ENCODE peak calls at places on chromosomes 5 and 9, in six cellular contexts. One of them, this sample, is unnamed.

GRCh38 chr5:179827684-179828083 is 7.0 kb downstream of the SQSTM1 start:
- DNase-seq in T-helper 17 cell: no peak
- DNase-seq in cardiac fibroblast: peak; percentile 63
- DNase-seq in AG04450: no peak
- DNase-seq in head of caudate nucleus: no peak
- DNase-seq in GM04504: no peak
- DNase-seq in this sample: no peak

GRCh38 chr9:105515811-105516413 is 42.0 kb upstream of the FKTN start:
- DNase-seq in T-helper 17 cell: no peak
- DNase-seq in cardiac fibroblast: no peak
- DNase-seq in AG04450: no peak
- DNase-seq in head of caudate nucleus: no peak
- DNase-seq in GM04504: no peak
- DNase-seq in this sample: no peak

GRCh38 chr9:6133346-6134063 is 82.1 kb upstream of the IL33 start:
- DNase-seq in T-helper 17 cell: no peak
- DNase-seq in cardiac fibroblast: peak; percentile 51
- DNase-seq in AG04450: no peak
- DNase-seq in head of caudate nucleus: no peak
- DNase-seq in GM04504: no peak
- DNase-seq in this sample: no peak

GRCh38 chr5:159316519-159317383 is 13.5 kb downstream of the IL12B start:
- DNase-seq in T-helper 17 cell: no peak
- DNase-seq in cardiac fibroblast: peak; percentile 80
- DNase-seq in AG04450: peak; percentile 32
- DNase-seq in head of caudate nucleus: peak; percentile 45
- DNase-seq in GM04504: no peak
- DNase-seq in this sample: peak; percentile 54

GRCh38 chr9:127132375-127132774 is 9.9 kb upstream of the ANGPTL2 start:
- DNase-seq in T-helper 17 cell: no peak
- DNase-seq in cardiac fibroblast: no peak
- DNase-seq in AG04450: no peak
- DNase-seq in head of caudate nucleus: no peak
- DNase-seq in GM04504: no peak
- DNase-seq in this sample: no peak

GRCh38 chr9:17222932-17223331 is 88.1 kb downstream of the CNTLN start:
- DNase-seq in T-helper 17 cell: no peak
- DNase-seq in cardiac fibroblast: no peak
- DNase-seq in AG04450: no peak
- DNase-seq in head of caudate nucleus: no peak
- DNase-seq in GM04504: no peak
- DNase-seq in this sample: no peak

GRCh38 chr5:141373673-141374317 is at the start of gene PCDHGA6:
- DNase-seq in T-helper 17 cell: no peak
- DNase-seq in cardiac fibroblast: peak; percentile 66
- DNase-seq in AG04450: no peak
- DNase-seq in head of caudate nucleus: no peak
- DNase-seq in GM04504: no peak
- DNase-seq in this sample: no peak

GRCh38 chr9:105233836-105234235 is 10.6 kb upstream of the SLC44A1 start:
- DNase-seq in T-helper 17 cell: no peak
- DNase-seq in cardiac fibroblast: no peak
- DNase-seq in AG04450: no peak
- DNase-seq in head of caudate nucleus: no peak
- DNase-seq in GM04504: no peak
- DNase-seq in this sample: no peak

GRCh38 chr5:39148983-39149534 is 70.3 kb downstream of the FYB1 start:
- DNase-seq in T-helper 17 cell: no peak
- DNase-seq in cardiac fibroblast: peak; percentile 46
- DNase-seq in AG04450: no peak
- DNase-seq in head of caudate nucleus: no peak
- DNase-seq in GM04504: no peak
- DNase-seq in this sample: no peak

GRCh38 chr9:94014066-94014654 is 59.0 kb upstream of the BARX1 start:
- DNase-seq in T-helper 17 cell: no peak
- DNase-seq in cardiac fibroblast: peak; percentile 76
- DNase-seq in AG04450: no peak
- DNase-seq in head of caudate nucleus: no peak
- DNase-seq in GM04504: no peak
- DNase-seq in this sample: peak; percentile 21

GRCh38 chr5:169020102-169020501 is 280.8 kb downstream of the SLIT3 start:
- DNase-seq in T-helper 17 cell: no peak
- DNase-seq in cardiac fibroblast: peak; percentile 17
- DNase-seq in AG04450: no peak
- DNase-seq in head of caudate nucleus: no peak
- DNase-seq in GM04504: no peak
- DNase-seq in this sample: no peak

GRCh38 chr5:76403713-76403962 is 553 bp downstream of the IQGAP2 start:
- DNase-seq in T-helper 17 cell: no peak
- DNase-seq in cardiac fibroblast: no peak
- DNase-seq in AG04450: no peak
- DNase-seq in head of caudate nucleus: no peak
- DNase-seq in GM04504: no peak
- DNase-seq in this sample: no peak

GRCh38 chr5:123125953-123126352 is 36.9 kb downstream of the PRDM6 start:
- DNase-seq in T-helper 17 cell: no peak
- DNase-seq in cardiac fibroblast: peak; percentile 63
- DNase-seq in AG04450: no peak
- DNase-seq in head of caudate nucleus: no peak
- DNase-seq in GM04504: peak; percentile 23
- DNase-seq in this sample: peak; percentile 70

GRCh38 chr5:135149956-135150723 is 116.1 kb upstream of the PITX1 start:
- DNase-seq in T-helper 17 cell: no peak
- DNase-seq in cardiac fibroblast: no peak
- DNase-seq in AG04450: no peak
- DNase-seq in head of caudate nucleus: no peak
- DNase-seq in GM04504: no peak
- DNase-seq in this sample: no peak

GRCh38 chr5:4555739-4556285 is 584.3 kb upstream of the ADAMTS16 start:
- DNase-seq in T-helper 17 cell: no peak
- DNase-seq in cardiac fibroblast: no peak
- DNase-seq in AG04450: no peak
- DNase-seq in head of caudate nucleus: no peak
- DNase-seq in GM04504: no peak
- DNase-seq in this sample: no peak

GRCh38 chr9:130235558-130236435 is 29.8 kb upstream of the HMCN2 start:
- DNase-seq in T-helper 17 cell: peak; percentile 62
- DNase-seq in cardiac fibroblast: peak; percentile 62
- DNase-seq in AG04450: peak; percentile 13
- DNase-seq in head of caudate nucleus: peak; percentile 82
- DNase-seq in GM04504: no peak
- DNase-seq in this sample: peak; percentile 29

GRCh38 chr5:175444060-175444904 is at the start of gene DRD1:
- DNase-seq in T-helper 17 cell: peak; percentile 14
- DNase-seq in cardiac fibroblast: peak; percentile 23
- DNase-seq in AG04450: no peak
- DNase-seq in head of caudate nucleus: peak; percentile 81
- DNase-seq in GM04504: no peak
- DNase-seq in this sample: no peak

GRCh38 chr5:149740866-149741459 is 10.9 kb downstream of the PPARGC1B start:
- DNase-seq in T-helper 17 cell: no peak
- DNase-seq in cardiac fibroblast: no peak
- DNase-seq in AG04450: no peak
- DNase-seq in head of caudate nucleus: peak; percentile 82
- DNase-seq in GM04504: no peak
- DNase-seq in this sample: no peak

GRCh38 chr9:114031037-114031436 is 47.1 kb downstream of the AMBP start:
- DNase-seq in T-helper 17 cell: no peak
- DNase-seq in cardiac fibroblast: no peak
- DNase-seq in AG04450: no peak
- DNase-seq in head of caudate nucleus: no peak
- DNase-seq in GM04504: no peak
- DNase-seq in this sample: no peak

GRCh38 chr5:124740991-124741583 is 5.4 kb downstream of the ZNF608 start:
- DNase-seq in T-helper 17 cell: no peak
- DNase-seq in cardiac fibroblast: peak; percentile 23
- DNase-seq in AG04450: no peak
- DNase-seq in head of caudate nucleus: no peak
- DNase-seq in GM04504: peak; percentile 85
- DNase-seq in this sample: no peak

GRCh38 chr5:16894236-16895057 is 41.6 kb downstream of the MYO10 start:
- DNase-seq in T-helper 17 cell: no peak
- DNase-seq in cardiac fibroblast: peak; percentile 66
- DNase-seq in AG04450: peak; percentile 45
- DNase-seq in head of caudate nucleus: no peak
- DNase-seq in GM04504: peak; percentile 86
- DNase-seq in this sample: peak; percentile 58

GRCh38 chr5:143153332-143154119 is 250.0 kb downstream of the NR3C1 start:
- DNase-seq in T-helper 17 cell: no peak
- DNase-seq in cardiac fibroblast: peak; percentile 76
- DNase-seq in AG04450: peak; percentile 81
- DNase-seq in head of caudate nucleus: no peak
- DNase-seq in GM04504: peak; percentile 83
- DNase-seq in this sample: peak; percentile 89

GRCh38 chr9:115234094-115234493 is 116.1 kb upstream of the TNC start:
- DNase-seq in T-helper 17 cell: no peak
- DNase-seq in cardiac fibroblast: peak; percentile 68
- DNase-seq in AG04450: peak; percentile 52
- DNase-seq in head of caudate nucleus: no peak
- DNase-seq in GM04504: peak; percentile 73
- DNase-seq in this sample: peak; percentile 72

GRCh38 chr5:163529698-163530097 is 24.3 kb downstream of the MAT2B start:
- DNase-seq in T-helper 17 cell: no peak
- DNase-seq in cardiac fibroblast: peak; percentile 13
- DNase-seq in AG04450: no peak
- DNase-seq in head of caudate nucleus: no peak
- DNase-seq in GM04504: no peak
- DNase-seq in this sample: no peak

GRCh38 chr5:140014751-140015150 is 28.3 kb downstream of the NRG2 start:
- DNase-seq in T-helper 17 cell: no peak
- DNase-seq in cardiac fibroblast: no peak
- DNase-seq in AG04450: no peak
- DNase-seq in head of caudate nucleus: no peak
- DNase-seq in GM04504: no peak
- DNase-seq in this sample: no peak

GRCh38 chr9:124776952-124777645 is at the start of gene OLFML2A:
- DNase-seq in T-helper 17 cell: peak; percentile 35
- DNase-seq in cardiac fibroblast: no peak
- DNase-seq in AG04450: no peak
- DNase-seq in head of caudate nucleus: peak; percentile 36
- DNase-seq in GM04504: no peak
- DNase-seq in this sample: no peak